ENCODE peak calls at places on chromosomes 11 and 22, in ten cellular contexts. C is GM12892, G is endothelial cell of umbilical vein, M is adrenal gland, O is IMR-90, Y is GM12891, S is A549, W is uterus, T is esophagus muscularis mucosa, E is H54. A is an unnamed sample.

GRCh38 chr22:44625981-44626687 is 75.9 kb upstream of the PRR5 start:
- DNase-seq in C (peak; percentile 82), G (peak; percentile 62), M (peak; percentile 79), O (peak; percentile 45), Y (peak; percentile 84), S (peak; percentile 46), W (peak; percentile 74), T (no peak), E (peak; percentile 60), A (peak; percentile 70)

GRCh38 chr22:49930596-49931412 is 12.4 kb downstream of the CRELD2 start:
- DNase-seq in C (no peak), G (peak; percentile 96), M (peak; percentile 79), O (peak; percentile 66), Y (no peak), S (no peak), W (no peak), T (no peak), E (no peak), A (peak; percentile 72)

GRCh38 chr11:131186629-131187075 is 183.8 kb upstream of the NTM start:
- DNase-seq in C (peak; percentile 39), G (no peak), M (no peak), O (no peak), Y (peak; percentile 31), S (no peak), W (no peak), T (no peak), E (no peak), A (no peak)

GRCh38 chr11:107591446-107592236 is 694 bp downstream of the ELMOD1 start:
- DNase-seq in C (peak; percentile 23), G (peak; percentile 47), M (no peak), O (no peak), Y (peak; percentile 30), S (peak; percentile 10), W (no peak), T (no peak), E (no peak), A (no peak)

GRCh38 chr11:1854132-1854948 is 1.5 kb downstream of the LSP1 start:
- DNase-seq in C (peak; percentile 79), G (no peak), M (no peak), O (no peak), Y (peak; percentile 66), S (no peak), W (no peak), T (no peak), E (no peak), A (no peak)

GRCh38 chr22:17159504-17159951 is 451 bp upstream of the HDHD5 start:
- DNase-seq in C (no peak), G (no peak), M (peak; percentile 57), O (peak; percentile 47), Y (peak; percentile 39), S (peak; percentile 13), W (no peak), T (no peak), E (no peak), A (peak; percentile 71)

GRCh38 chr11:134244593-134244992 is 8.6 kb downstream of the THYN1 start:
- DNase-seq in C (no peak), G (peak; percentile 36), M (no peak), O (peak; percentile 32), Y (peak; percentile 51), S (no peak), W (no peak), T (no peak), E (no peak), A (no peak)

GRCh38 chr11:638616-639323 is 1.7 kb downstream of the DRD4 start:
- DNase-seq in C (no peak), G (no peak), M (no peak), O (no peak), Y (no peak), S (no peak), W (no peak), T (no peak), E (no peak), A (no peak)

GRCh38 chr11:102793677-102794290 is 4.2 kb downstream of the MMP1 start:
- DNase-seq in C (no peak), G (no peak), M (no peak), O (no peak), Y (no peak), S (no peak), W (no peak), T (no peak), E (no peak), A (no peak)

GRCh38 chr11:71244116-71244815 is 8.1 kb downstream of the SHANK2 start:
- DNase-seq in C (no peak), G (no peak), M (no peak), O (peak; percentile 36), Y (no peak), S (no peak), W (no peak), T (no peak), E (no peak), A (no peak)

GRCh38 chr22:22123118-22123959 is 121.2 kb upstream of the VPREB1 start:
- DNase-seq in C (no peak), G (no peak), M (no peak), O (no peak), Y (no peak), S (no peak), W (no peak), T (peak; percentile 45), E (no peak), A (no peak)

GRCh38 chr11:26027887-26028286 is 304.0 kb upstream of the ANO3 start:
- DNase-seq in C (no peak), G (no peak), M (no peak), O (no peak), Y (no peak), S (no peak), W (no peak), T (no peak), E (no peak), A (no peak)

GRCh38 chr11:73387594-73388021 is 11.4 kb downstream of the RELT start:
- DNase-seq in C (no peak), G (no peak), M (no peak), O (no peak), Y (no peak), S (no peak), W (no peak), T (no peak), E (no peak), A (no peak)

GRCh38 chr11:63866211-63866610 is 27.3 kb downstream of the MARK2 start:
- DNase-seq in C (peak; percentile 57), G (no peak), M (peak; percentile 64), O (peak; percentile 61), Y (peak; percentile 48), S (no peak), W (no peak), T (no peak), E (no peak), A (no peak)

GRCh38 chr11:9260182-9261146 is 4.7 kb downstream of the DENND5A start:
- DNase-seq in C (no peak), G (no peak), M (no peak), O (no peak), Y (no peak), S (no peak), W (no peak), T (no peak), E (no peak), A (no peak)

GRCh38 chr22:18071968-18072310 is 5.9 kb upstream of the PEX26 start:
- DNase-seq in C (no peak), G (no peak), M (no peak), O (no peak), Y (no peak), S (no peak), W (no peak), T (no peak), E (no peak), A (peak; percentile 48)

GRCh38 chr22:42344391-42344861 is 74.0 kb upstream of the TCF20 start:
- DNase-seq in C (no peak), G (no peak), M (no peak), O (no peak), Y (no peak), S (no peak), W (peak; percentile 64), T (no peak), E (no peak), A (no peak)

GRCh38 chr22:28977481-28977971 is 84.1 kb downstream of the C22orf31 start:
- DNase-seq in C (no peak), G (peak; percentile 48), M (no peak), O (no peak), Y (no peak), S (no peak), W (no peak), T (no peak), E (no peak), A (no peak)

GRCh38 chr11:26079966-26080365 is 252.0 kb upstream of the ANO3 start:
- DNase-seq in C (no peak), G (no peak), M (no peak), O (no peak), Y (no peak), S (no peak), W (no peak), T (no peak), E (no peak), A (no peak)

GRCh38 chr22:39183991-39184585 is 31.6 kb upstream of the CBX7 start:
- DNase-seq in C (no peak), G (peak; percentile 22), M (no peak), O (peak; percentile 63), Y (no peak), S (no peak), W (no peak), T (no peak), E (no peak), A (no peak)
- TF ChIP-seq POLR2A in C (no peak), G (no peak), M (no peak), O (no peak), Y (no peak), S (no peak), W (no peak), T (no peak), E (no peak), A (no peak)

DNA sequence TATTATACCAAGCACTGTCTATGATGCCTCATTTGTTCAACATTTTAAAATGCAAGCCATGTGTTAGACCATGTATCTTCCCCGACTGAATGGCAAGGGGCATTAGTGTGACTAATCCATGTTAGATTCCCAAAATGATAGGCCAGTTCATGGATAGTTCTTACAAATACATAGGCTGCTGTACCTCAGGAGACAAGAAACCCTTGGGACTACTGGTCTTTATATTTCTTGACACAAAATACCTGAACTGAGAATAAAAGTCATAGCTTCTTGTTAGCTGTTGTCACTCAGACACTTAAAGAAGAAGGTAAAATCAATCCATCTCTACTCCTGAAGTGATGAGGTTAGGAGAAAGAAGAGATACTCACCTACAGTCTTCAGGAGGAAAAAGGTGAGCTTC is at the start of gene OR8D4:
- DNase-seq in C (no peak), G (no peak), M (no peak), O (no peak), Y (no peak), S (no peak), W (no peak), T (no peak), E (no peak), A (no peak)
- TF ChIP-seq POLR2A in C (no peak), G (no peak), M (no peak), O (no peak), Y (no peak), S (no peak), W (no peak), T (no peak), E (no peak), A (no peak)

GRCh38 chr11:126357969-126358762 is 2.7 kb downstream of the ST3GAL4 start:
- DNase-seq in C (no peak), G (no peak), M (no peak), O (no peak), Y (no peak), S (no peak), W (no peak), T (no peak), E (no peak), A (peak; percentile 51)
- TF ChIP-seq POLR2A in C (no peak), G (no peak), M (peak; percentile 50), O (no peak), Y (no peak), S (no peak), W (no peak), T (no peak), E (no peak), A (no peak)

GRCh38 chr22:20565079-20565734 is 57.8 kb downstream of the MED15 start:
- DNase-seq in C (no peak), G (no peak), M (no peak), O (peak; percentile 84), Y (no peak), S (no peak), W (peak; percentile 10), T (no peak), E (no peak), A (no peak)
- TF ChIP-seq POLR2A in C (no peak), G (no peak), M (no peak), O (no peak), Y (no peak), S (no peak), W (no peak), T (no peak), E (no peak), A (no peak)